ENCODE peak calls at places on chromosomes 4 and X, in seven cellular contexts. L, N, D, T, B, X and Q are unnamed samples.

GRCh38 chr4:36256398-36256828 is 12.1 kb upstream of the ARAP2 start:
- ATAC-seq in L (peak), N (peak), D (no peak), T (no peak), B (peak), X (peak), Q (no peak)

GRCh38 chrX:56233682-56234081 is 1.5 kb downstream of the KLF8 start:
- ATAC-seq in L (peak), N (peak), D (no peak), T (peak), B (peak), X (peak), Q (peak)

GRCh38 chr4:24949970-24950369 is 37.1 kb upstream of the CCDC149 start:
- ATAC-seq in L (no peak), N (no peak), D (no peak), T (no peak), B (peak), X (no peak), Q (no peak)

GRCh38 chrX:793216-793770 is 162.7 kb downstream of the SHOX start:
- ATAC-seq in L (no peak), N (no peak), D (no peak), T (no peak), B (no peak), X (no peak), Q (no peak)

GRCh38 chr4:41549469-41549868 is 11.5 kb downstream of the LIMCH1 start:
- ATAC-seq in L (no peak), N (no peak), D (no peak), T (no peak), B (no peak), X (no peak), Q (no peak)

GRCh38 chrX:2781226-2781571 is 29.4 kb downstream of the XG start:
- ATAC-seq in L (peak), N (no peak), D (no peak), T (no peak), B (no peak), X (no peak), Q (no peak)

GRCh38 chrX:148871422-148872152 is 371.2 kb downstream of the AFF2 start:
- ATAC-seq in L (no peak), N (no peak), D (no peak), T (no peak), B (no peak), X (no peak), Q (no peak)

GRCh38 chrX:24245201-24245600 is 68.7 kb downstream of the SUPT20HL2 start:
- ATAC-seq in L (no peak), N (no peak), D (peak), T (no peak), B (peak), X (no peak), Q (peak)